ENCODE peak calls at places on chromosomes 3 and 15, in eight cellular contexts. One of them, this sample, is unnamed.

GRCh38 chr15:33547876-33548275 is 237.1 kb downstream of the RYR3 start:
- DNase-seq in activated naive CD4-positive, alpha-beta T cell: no peak
- DNase-seq in ELF-1: peak; percentile 54
- DNase-seq in kidney tubule cell: peak; percentile 61
- DNase-seq in NCI-H1694 treated with DMSO at 0.1 percent for 48 hours: no peak
- DNase-seq in left cardiac atrium: peak; percentile 34
- DNase-seq in hippocampal formation: no peak
- DNase-seq in RKO: peak; percentile 51
- DNase-seq in this sample: no peak

GRCh38 chr3:148158210-148158609 is 539.5 kb upstream of the AGTR1 start:
- DNase-seq in RKO: peak; percentile 21
- DNase-seq in ELF-1: no peak
- DNase-seq in NCI-H1694 treated with DMSO at 0.1 percent for 48 hours: no peak
- DNase-seq in kidney tubule cell: peak; percentile 41
- DNase-seq in activated naive CD4-positive, alpha-beta T cell: no peak
- DNase-seq in left cardiac atrium: peak; percentile 20
- DNase-seq in hippocampal formation: peak; percentile 9
- DNase-seq in this sample: no peak

GRCh38 chr3:158539414-158540014 is 31.5 kb upstream of the MLF1 start:
- DNase-seq in NCI-H1694 treated with DMSO at 0.1 percent for 48 hours: peak; percentile 56
- DNase-seq in left cardiac atrium: no peak
- DNase-seq in kidney tubule cell: peak; percentile 55
- DNase-seq in activated naive CD4-positive, alpha-beta T cell: peak; percentile 6
- DNase-seq in ELF-1: peak; percentile 5
- DNase-seq in hippocampal formation: no peak
- DNase-seq in RKO: peak; percentile 68
- DNase-seq in this sample: no peak

GRCh38 chr15:94404733-94405283 is 173.4 kb downstream of the MCTP2 start:
- DNase-seq in kidney tubule cell: no peak
- DNase-seq in hippocampal formation: no peak
- DNase-seq in ELF-1: no peak
- DNase-seq in activated naive CD4-positive, alpha-beta T cell: no peak
- DNase-seq in left cardiac atrium: no peak
- DNase-seq in NCI-H1694 treated with DMSO at 0.1 percent for 48 hours: no peak
- DNase-seq in RKO: no peak
- DNase-seq in this sample: no peak

GRCh38 chr3:37962906-37963486 is 27.6 kb upstream of the VILL start:
- DNase-seq in activated naive CD4-positive, alpha-beta T cell: no peak
- DNase-seq in NCI-H1694 treated with DMSO at 0.1 percent for 48 hours: no peak
- DNase-seq in kidney tubule cell: peak; percentile 42
- DNase-seq in RKO: no peak
- DNase-seq in hippocampal formation: no peak
- DNase-seq in ELF-1: no peak
- DNase-seq in left cardiac atrium: no peak
- DNase-seq in this sample: no peak

GRCh38 chr15:25481208-25481862 is 42.5 kb upstream of the UBE3A start:
- DNase-seq in activated naive CD4-positive, alpha-beta T cell: no peak
- DNase-seq in RKO: no peak
- DNase-seq in hippocampal formation: peak; percentile 45
- DNase-seq in NCI-H1694 treated with DMSO at 0.1 percent for 48 hours: no peak
- DNase-seq in left cardiac atrium: no peak
- DNase-seq in ELF-1: peak; percentile 71
- DNase-seq in kidney tubule cell: peak; percentile 31
- DNase-seq in this sample: no peak

GRCh38 chr3:197511130-197511529 is 44.6 kb downstream of the BDH1 start:
- DNase-seq in RKO: peak; percentile 56
- DNase-seq in ELF-1: no peak
- DNase-seq in kidney tubule cell: peak; percentile 79
- DNase-seq in activated naive CD4-positive, alpha-beta T cell: no peak
- DNase-seq in NCI-H1694 treated with DMSO at 0.1 percent for 48 hours: no peak
- DNase-seq in hippocampal formation: no peak
- DNase-seq in left cardiac atrium: no peak
- DNase-seq in this sample: peak; percentile 83

GRCh38 chr3:168973206-168973605 is 690.3 kb downstream of the MECOM start:
- DNase-seq in ELF-1: no peak
- DNase-seq in activated naive CD4-positive, alpha-beta T cell: no peak
- DNase-seq in hippocampal formation: no peak
- DNase-seq in left cardiac atrium: no peak
- DNase-seq in RKO: no peak
- DNase-seq in NCI-H1694 treated with DMSO at 0.1 percent for 48 hours: no peak
- DNase-seq in kidney tubule cell: no peak
- DNase-seq in this sample: no peak

GRCh38 chr3:72446406-72447058 is 401.7 kb downstream of the SHQ1 start:
- DNase-seq in NCI-H1694 treated with DMSO at 0.1 percent for 48 hours: no peak
- DNase-seq in hippocampal formation: no peak
- DNase-seq in left cardiac atrium: no peak
- DNase-seq in ELF-1: peak; percentile 65
- DNase-seq in kidney tubule cell: peak; percentile 42
- DNase-seq in activated naive CD4-positive, alpha-beta T cell: no peak
- DNase-seq in RKO: peak; percentile 37
- DNase-seq in this sample: peak; percentile 33

GRCh38 chr15:31065824-31066223 is 35.7 kb downstream of the TRPM1 start:
- DNase-seq in activated naive CD4-positive, alpha-beta T cell: no peak
- DNase-seq in kidney tubule cell: peak; percentile 23
- DNase-seq in hippocampal formation: no peak
- DNase-seq in NCI-H1694 treated with DMSO at 0.1 percent for 48 hours: no peak
- DNase-seq in left cardiac atrium: no peak
- DNase-seq in ELF-1: no peak
- DNase-seq in RKO: no peak
- DNase-seq in this sample: no peak

GRCh38 chr3:4740397-4741105 is 238.7 kb upstream of the BHLHE40 start:
- DNase-seq in ELF-1: no peak
- DNase-seq in RKO: no peak
- DNase-seq in NCI-H1694 treated with DMSO at 0.1 percent for 48 hours: no peak
- DNase-seq in left cardiac atrium: peak; percentile 64
- DNase-seq in hippocampal formation: no peak
- DNase-seq in activated naive CD4-positive, alpha-beta T cell: no peak
- DNase-seq in kidney tubule cell: no peak
- DNase-seq in this sample: no peak